ENCODE peak calls at places on chromosomes 1 and 21, in ten cellular contexts. N, U, X, Y, M, R, Q, I, W and O are unnamed samples.

GRCh38 chr1:76142771-76143540 is 68.4 kb downstream of the ST6GALNAC3 start:
- DNase-seq in N (no peak), U (no peak), X (no peak), Y (no peak), M (no peak), R (no peak), Q (no peak), I (no peak), W (no peak), O (no peak)

GRCh38 chr21:46157987-46158451 is 2.6 kb upstream of the FTCD start:
- DNase-seq in N (no peak), U (peak), X (no peak), Y (no peak), M (no peak), R (peak), Q (no peak), I (no peak), W (no peak), O (no peak)

GRCh38 chr1:27527223-27527856 is 37.4 kb upstream of the WASF2 start:
- DNase-seq in N (peak), U (peak), X (no peak), Y (no peak), M (no peak), R (peak), Q (peak), I (no peak), W (peak), O (peak)

GRCh38 chr1:215665212-215665611 is 98.1 kb downstream of the KCTD3 start:
- DNase-seq in N (no peak), U (no peak), X (peak), Y (no peak), M (no peak), R (no peak), Q (no peak), I (peak), W (no peak), O (no peak)

GRCh38 chr1:63327417-63328139 is 5.2 kb downstream of the FOXD3 start:
- DNase-seq in N (peak), U (peak), X (peak), Y (no peak), M (peak), R (peak), Q (peak), I (peak), W (peak), O (no peak)

GRCh38 chr1:42214447-42214871 is 49.9 kb upstream of the GUCA2A start:
- DNase-seq in N (no peak), U (peak), X (peak), Y (no peak), M (no peak), R (no peak), Q (peak), I (no peak), W (peak), O (no peak)

GRCh38 chr1:111592389-111593361 is 26.9 kb upstream of the RAP1A start:
- DNase-seq in N (peak), U (peak), X (peak), Y (peak), M (peak), R (peak), Q (no peak), I (peak), W (no peak), O (peak)

GRCh38 chr1:152388889-152389288 is 25.2 kb downstream of the CRNN start:
- DNase-seq in N (no peak), U (no peak), X (no peak), Y (no peak), M (no peak), R (no peak), Q (no peak), I (no peak), W (no peak), O (no peak)

GRCh38 chr1:224851210-224851849 is 78.1 kb upstream of the DNAH14 start:
- DNase-seq in N (peak), U (peak), X (peak), Y (peak), M (peak), R (peak), Q (peak), I (peak), W (peak), O (peak)

GRCh38 chr1:222060247-222060851 is 318.5 kb upstream of the DUSP10 start:
- DNase-seq in N (no peak), U (no peak), X (no peak), Y (no peak), M (no peak), R (no peak), Q (no peak), I (no peak), W (no peak), O (no peak)

GRCh38 chr1:91569411-91570104 is 68.9 kb downstream of the CDC7 start:
- DNase-seq in N (no peak), U (peak), X (peak), Y (no peak), M (peak), R (peak), Q (no peak), I (peak), W (peak), O (peak)

GRCh38 chr21:41451753-41452676 is 26.0 kb downstream of the MX1 start:
- DNase-seq in N (no peak), U (no peak), X (no peak), Y (no peak), M (no peak), R (no peak), Q (no peak), I (no peak), W (no peak), O (no peak)

GRCh38 chr1:26602378-26602959 is 72.9 kb downstream of the RPS6KA1 start:
- DNase-seq in N (peak), U (peak), X (peak), Y (no peak), M (peak), R (no peak), Q (peak), I (peak), W (peak), O (no peak)

GRCh38 chr1:201730611-201731010 is 98.3 kb upstream of the IPO9 start:
- DNase-seq in N (no peak), U (no peak), X (no peak), Y (no peak), M (no peak), R (no peak), Q (no peak), I (no peak), W (no peak), O (no peak)

GRCh38 chr1:92411511-92411910 is 75.2 kb downstream of the GFI1 start:
- DNase-seq in N (no peak), U (peak), X (peak), Y (no peak), M (peak), R (no peak), Q (no peak), I (peak), W (peak), O (no peak)

GRCh38 chr1:16018749-16019515 is 1.1 kb upstream of the HSPB7 start:
- DNase-seq in N (no peak), U (no peak), X (no peak), Y (no peak), M (no peak), R (peak), Q (no peak), I (no peak), W (no peak), O (peak)

GRCh38 chr1:11940260-11940921 is 5.9 kb downstream of the PLOD1 start:
- DNase-seq in N (no peak), U (peak), X (peak), Y (no peak), M (no peak), R (no peak), Q (peak), I (no peak), W (peak), O (peak)

GRCh38 chr21:45332981-45333582 is 45.4 kb upstream of the POFUT2 start:
- DNase-seq in N (no peak), U (no peak), X (no peak), Y (no peak), M (no peak), R (peak), Q (no peak), I (no peak), W (no peak), O (peak)

GRCh38 chr21:35398366-35398982 is 349.4 kb upstream of the RUNX1 start:
- DNase-seq in N (no peak), U (no peak), X (peak), Y (no peak), M (no peak), R (no peak), Q (no peak), I (no peak), W (no peak), O (no peak)

GRCh38 chr1:58432813-58433668 is 113.5 kb downstream of the OMA1 start:
- DNase-seq in N (peak), U (peak), X (peak), Y (no peak), M (no peak), R (peak), Q (no peak), I (peak), W (peak), O (peak)

GRCh38 chr1:35210306-35211112 is 17.6 kb upstream of the SFPQ start:
- DNase-seq in N (no peak), U (no peak), X (no peak), Y (no peak), M (no peak), R (no peak), Q (no peak), I (no peak), W (no peak), O (no peak)

GRCh38 chr21:43194303-43195130 is 25.7 kb downstream of the CRYAA start:
- DNase-seq in N (no peak), U (no peak), X (no peak), Y (no peak), M (no peak), R (peak), Q (no peak), I (no peak), W (no peak), O (no peak)

GRCh38 chr1:15911927-15912326 is 64.0 kb downstream of the ZBTB17 start:
- DNase-seq in N (no peak), U (peak), X (no peak), Y (no peak), M (no peak), R (no peak), Q (no peak), I (no peak), W (no peak), O (no peak)